ENCODE peak calls at places on chromosomes 6 and 20, in seven cellular contexts. L, X, Y, Q, B, R and E are unnamed samples.
A peak's percentile ranks its signal among the peaks of the same experiment; 100 is the strongest.

GRCh38 chr20:63504642-63505041 is 5.8 kb upstream of the EEF1A2 start:
- DNase-seq in L (no peak), Q (no peak), R (peak; percentile 17), X (no peak), B (no peak), Y (no peak), E (no peak)

GRCh38 chr6:80520195-80520594 is 413.7 kb downstream of the BCKDHB start:
- DNase-seq in Y (peak; percentile 72), B (no peak), L (no peak), X (no peak), R (no peak), Q (no peak), E (no peak)

GRCh38 chr6:134065706-134066105 is 13.3 kb upstream of the SLC2A12 start:
- DNase-seq in R (peak; percentile 65), X (no peak), B (no peak), Y (peak; percentile 30), L (no peak), Q (peak; percentile 50), E (no peak)

GRCh38 chr6:34460796-34461507 is 4.9 kb upstream of the PACSIN1 start:
- DNase-seq in B (no peak), X (no peak), Y (peak; percentile 6), L (no peak), R (peak; percentile 80), Q (no peak), E (no peak)

GRCh38 chr20:37518606-37519507 is 2.2 kb upstream of the NNAT start:
- DNase-seq in L (peak; percentile 30), B (no peak), Y (peak; percentile 87), Q (no peak), R (peak; percentile 41), X (peak; percentile 64), E (no peak)

GRCh38 chr20:35497780-35498189 is 31.7 kb downstream of the C20orf173 start:
- DNase-seq in X (peak; percentile 81), Y (no peak), Q (no peak), L (peak; percentile 23), R (no peak), B (no peak), E (peak; percentile 24)

GRCh38 chr20:58464838-58465237 is 50.4 kb downstream of the APCDD1L start:
- DNase-seq in Y (no peak), L (no peak), B (no peak), Q (no peak), X (no peak), R (peak; percentile 25), E (no peak)

GRCh38 chr20:50425076-50425475 is 85.1 kb upstream of the PTPN1 start:
- DNase-seq in R (peak; percentile 62), X (no peak), B (no peak), Q (peak; percentile 16), L (no peak), Y (no peak), E (no peak)

GRCh38 chr6:158194487-158195280 is 26.5 kb downstream of the GTF2H5 start:
- DNase-seq in L (no peak), X (no peak), Y (no peak), Q (no peak), R (peak; percentile 57), B (no peak), E (no peak)

GRCh38 chr20:20568604-20569205 is 143.7 kb downstream of the RALGAPA2 start:
- DNase-seq in B (peak; percentile 55), Y (peak; percentile 42), R (peak; percentile 51), X (no peak), Q (peak; percentile 58), L (no peak), E (no peak)

GRCh38 chr20:64149809-64150560 is 14.3 kb upstream of the MYT1 start:
- DNase-seq in X (no peak), Y (no peak), R (no peak), L (no peak), B (no peak), Q (no peak), E (no peak)

GRCh38 chr20:58586565-58587093 is 64.5 kb upstream of the STX16 start:
- DNase-seq in B (no peak), R (no peak), L (no peak), X (no peak), Y (no peak), Q (no peak), E (no peak)

GRCh38 chr6:163260111-163260895 is 154.2 kb upstream of the QKI start:
- DNase-seq in Y (peak; percentile 48), L (no peak), R (peak; percentile 82), X (no peak), Q (no peak), B (no peak), E (no peak)
- H3K4me3 ChIP-seq in Y (peak overlapping the region; percentile 21), L (no peak overlapping the region), R (peak overlapping the region; percentile 65), X (peak overlapping the region; percentile 52), Q (no peak overlapping the region), B (no peak overlapping the region), E (peak overlapping the region; percentile 28)

DNA sequence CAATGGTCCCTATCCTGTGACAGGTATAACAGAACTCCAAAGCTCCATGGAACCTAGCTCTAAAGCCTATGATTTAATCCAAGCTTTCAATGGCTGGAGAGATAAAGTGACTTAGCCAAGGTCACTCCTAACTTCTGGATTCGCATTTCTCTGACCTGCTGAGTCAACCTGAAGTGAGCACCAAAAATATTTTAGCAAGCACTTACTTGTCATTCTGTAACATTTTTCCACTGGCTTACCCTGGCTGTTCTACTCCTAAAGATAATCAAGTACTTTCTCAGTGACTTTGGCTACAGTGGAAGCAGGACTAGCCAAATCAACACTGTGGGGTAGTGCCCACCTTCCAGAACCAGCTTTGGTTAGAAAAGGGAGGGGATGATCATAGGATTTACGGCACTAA is 188.3 kb downstream of the OGFRL1 start:
- DNase-seq in Y (no peak), B (no peak), R (no peak), Q (no peak), X (no peak), L (no peak), E (no peak)
- H3K4me1 ChIP-seq in Y (peaks cover 38% of the 10 kb centered on the region), B (peaks cover 31% of the 10 kb centered on the region), R (no peaks in the 10 kb centered on the region), Q (peaks cover 3% of the 10 kb centered on the region), X (peaks cover 65% of the 10 kb centered on the region), L (peaks cover 13% of the 10 kb centered on the region), E (peaks cover 31% of the 10 kb centered on the region)

GRCh38 chr6:7110092-7110792 is 2.5 kb downstream of the RREB1 start:
- DNase-seq in Q (no peak), L (no peak), B (no peak), R (no peak), Y (no peak), X (no peak), E (no peak)
- H3K4me3 ChIP-seq in Q (peak overlapping the region; percentile 87), L (peak overlapping the region; percentile 69), B (peak overlapping the region; percentile 90), R (peak overlapping the region; percentile 87), Y (no peak overlapping the region), X (peak overlapping the region; percentile 93), E (no peak overlapping the region)

DNA sequence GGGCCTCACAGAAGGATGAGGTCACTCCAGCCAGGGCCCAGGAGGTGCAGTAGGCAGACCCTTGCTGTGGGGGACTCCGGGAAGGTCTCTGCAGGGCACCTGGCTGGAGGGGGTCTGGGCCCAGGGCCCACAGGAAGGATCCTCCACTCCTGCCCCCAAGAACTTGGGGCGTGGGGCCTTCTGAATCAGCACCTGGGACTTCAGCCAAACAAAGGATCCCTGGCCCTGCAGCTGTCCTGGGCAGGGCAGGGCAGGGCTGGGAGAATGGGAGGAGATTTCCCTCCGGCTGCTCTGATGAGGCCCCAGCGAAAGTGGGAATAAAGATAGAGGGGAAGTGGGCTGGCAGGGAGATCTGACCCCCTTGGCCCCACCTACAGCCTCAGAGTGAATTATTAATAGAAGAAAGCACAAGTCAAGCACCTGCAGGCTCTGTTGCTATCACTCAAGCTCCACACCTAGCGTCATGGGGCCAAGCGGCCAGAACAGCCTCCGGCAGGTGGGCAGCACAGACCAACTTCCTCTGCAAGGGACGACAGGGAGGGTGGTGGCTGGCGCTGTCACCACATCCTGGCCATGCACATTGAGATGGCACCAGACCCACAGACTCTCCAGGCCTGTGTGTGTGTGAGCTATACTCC is 61.6 kb upstream of the MRPS10 start:
- DNase-seq in X (no peak), R (no peak), L (peak; percentile 70), Q (peak; percentile 47), B (no peak), Y (no peak), E (no peak)
- H3K4me1 ChIP-seq in X (peaks cover 61% of the 10 kb centered on the region), R (peaks cover 14% of the 10 kb centered on the region), L (peaks cover 38% of the 10 kb centered on the region), Q (peaks cover 10% of the 10 kb centered on the region), B (peaks cover 13% of the 10 kb centered on the region), Y (peaks cover 13% of the 10 kb centered on the region), E (peaks cover 49% of the 10 kb centered on the region)

GRCh38 chr6:118896339-118897136 is 2.6 kb downstream of the ASF1A start:
- DNase-seq in B (peak; percentile 76), R (no peak), X (no peak), Q (peak; percentile 67), L (no peak), Y (peak; percentile 76), E (no peak)

GRCh38 chr6:118893882-118894424 is at the start of gene ASF1A:
- DNase-seq in B (peak; percentile 95), R (peak; percentile 99), X (peak; percentile 96), Q (peak; percentile 97), L (peak; percentile 97), Y (peak; percentile 98), E (peak; percentile 97)

GRCh38 chr6:118895241-118895561 is 1.2 kb downstream of the ASF1A start:
- DNase-seq in L (no peak), X (no peak), B (no peak), Q (no peak), R (no peak), Y (no peak), E (no peak)

GRCh38 chr6:118893095-118893881 is 664 bp upstream of the ASF1A start:
- DNase-seq in B (peak; percentile 58), Y (peak; percentile 87), X (no peak), Q (peak; percentile 82), R (no peak), L (peak; percentile 50), E (no peak)

GRCh38 chr6:118894425-118895240 is 681 bp downstream of the ASF1A start:
- DNase-seq in X (peak; percentile 72), B (peak; percentile 55), L (peak; percentile 64), Y (peak; percentile 68), R (peak; percentile 79), Q (peak; percentile 78), E (peak; percentile 26)
- H3K4me3 ChIP-seq in X (peak overlapping the region; percentile 95), B (peak overlapping the region; percentile 92), L (peak overlapping the region; percentile 68), Y (peak overlapping the region; percentile 56), R (peak overlapping the region; percentile 96), Q (peak overlapping the region; percentile 80), E (peak overlapping the region; percentile 82)

DNA sequence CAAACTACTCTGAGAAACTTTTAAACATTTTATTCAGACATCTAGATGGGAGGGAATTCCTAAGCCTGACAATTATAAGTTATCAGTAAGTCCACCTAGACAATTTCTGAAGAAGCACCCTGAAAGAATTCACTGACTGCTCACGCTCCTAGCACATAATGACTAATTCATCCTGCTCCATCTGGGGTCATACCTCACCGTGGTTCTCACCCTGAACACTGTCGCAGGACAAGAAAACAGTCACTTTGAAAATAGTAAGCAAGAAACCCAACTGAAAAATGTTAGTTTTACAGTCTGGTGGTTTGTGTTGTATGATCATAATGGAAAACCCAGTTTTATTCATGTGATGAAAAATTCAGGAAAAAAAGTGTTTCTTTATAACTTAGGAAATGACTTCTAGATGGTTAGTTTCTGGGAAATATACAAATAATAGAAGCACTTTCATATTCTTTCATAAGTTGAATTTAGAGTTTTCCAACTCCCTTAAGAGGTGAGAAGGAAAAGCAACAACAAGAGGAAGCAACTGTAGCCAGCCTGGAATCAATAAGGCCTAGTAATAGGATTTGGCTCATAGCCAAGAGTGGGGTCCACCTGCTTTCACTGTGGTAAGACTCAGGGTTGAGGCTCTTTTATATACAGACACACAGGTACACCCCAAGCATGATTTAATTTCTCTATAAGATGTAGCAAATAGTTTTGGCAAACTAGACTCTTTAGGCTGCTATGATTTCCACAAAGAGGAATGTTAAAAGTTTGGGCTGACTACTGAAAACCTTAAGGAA is 94.1 kb downstream of the HIVEP2 start:
- DNase-seq in Y (peak; percentile 59), R (no peak), X (no peak), L (no peak), Q (peak; percentile 60), B (no peak), E (no peak)
- H3K4me1 ChIP-seq in Y (peaks cover 31% of the 10 kb centered on the region), R (peaks cover 5% of the 10 kb centered on the region), X (peaks cover 70% of the 10 kb centered on the region), L (peaks cover 89% of the 10 kb centered on the region), Q (peaks cover 100% of the 10 kb centered on the region), B (peaks cover 82% of the 10 kb centered on the region), E (peaks cover 75% of the 10 kb centered on the region)